ENCODE peak calls at places on chromosomes 3 and 15, in five cellular contexts. V is activated T-helper 2 cell treated with anti-CD3 and anti-CD28 coated beads, Interferon-gamma antibody, Interleukin-2, Interleukin-4, amounts not matched to agents 10 μg/mL and 5 μg/mL and 100 μg/mL, durations not matched to agents 14 hours and 24 hours and 36 hours; P is BJ; T is omental fat pad; F is endodermal cell. B is an unnamed sample.

GRCh38 chr15:97968380-97968779 is 7.9 kb downstream of the ARRDC4 start:
- DNase-seq in T (no peak), F (no peak), P (peak), V (no peak), B (no peak)

GRCh38 chr3:53881691-53882593 is at the start of gene ACTR8:
- DNase-seq in P (peak), T (peak), F (peak), V (peak), B (peak)

GRCh38 chr3:161217496-161217895 is 3.6 kb upstream of the NMD3 start:
- DNase-seq in V (no peak), P (no peak), F (no peak), T (no peak), B (no peak)

GRCh38 chr15:101017041-101017754 is 98.0 kb downstream of the LRRK1 start:
- DNase-seq in P (no peak), V (peak), F (peak), T (no peak), B (no peak)

GRCh38 chr3:159791336-159791735 is 197.3 kb upstream of the IL12A start:
- DNase-seq in F (peak), T (no peak), P (no peak), V (no peak), B (no peak)

GRCh38 chr3:61601831-61602230 is 40.5 kb downstream of the PTPRG start:
- DNase-seq in T (no peak), P (no peak), V (no peak), F (no peak), B (no peak)

GRCh38 chr3:45937206-45938042 is 5.8 kb upstream of the CXCR6 start:
- DNase-seq in P (no peak), F (peak), T (no peak), V (no peak), B (no peak)

GRCh38 chr3:182829761-182830405 is 36.6 kb downstream of the ATP11B start:
- DNase-seq in F (no peak), P (no peak), V (no peak), T (no peak), B (no peak)

GRCh38 chr3:105458518-105459215 is 92.0 kb downstream of the ALCAM start:
- DNase-seq in F (no peak), P (no peak), V (no peak), T (no peak), B (no peak)

GRCh38 chr15:25947336-25948080 is 84.4 kb upstream of the ATP10A start:
- DNase-seq in P (no peak), F (peak), T (no peak), V (no peak), B (no peak)

GRCh38 chr3:43892061-43892460 is 201.3 kb downstream of the ABHD5 start:
- DNase-seq in V (no peak), T (no peak), P (no peak), F (no peak), B (no peak)

GRCh38 chr3:127754411-127755304 is 67.7 kb downstream of the MGLL start:
- DNase-seq in V (no peak), F (no peak), T (no peak), P (no peak), B (no peak)

GRCh38 chr3:16606398-16606797 is 1.2 kb upstream of the DAZL start:
- DNase-seq in P (no peak), T (no peak), F (no peak), V (no peak), B (no peak)

GRCh38 chr15:24696855-24697254 is 21.3 kb downstream of the NPAP1 start:
- DNase-seq in P (no peak), F (peak), V (no peak), T (no peak), B (no peak)

GRCh38 chr3:64496786-64497560 is 190.8 kb downstream of the ADAMTS9 start:
- DNase-seq in V (no peak), P (no peak), F (no peak), T (no peak), B (no peak)

GRCh38 chr3:190053919-190054672 is 66.6 kb downstream of the P3H2 start:
- DNase-seq in P (no peak), V (no peak), T (no peak), F (no peak), B (no peak)

GRCh38 chr15:27826902-27827321 is 272.2 kb downstream of the OCA2 start:
- DNase-seq in T (no peak), P (no peak), F (no peak), V (no peak), B (no peak)

GRCh38 chr15:84591815-84592214 is 9.0 kb upstream of the ZSCAN2 start:
- DNase-seq in V (no peak), T (no peak), P (no peak), F (peak), B (no peak)

GRCh38 chr3:54321515-54321914 is 199.2 kb downstream of the CACNA2D3 start:
- DNase-seq in T (no peak), V (no peak), P (no peak), F (no peak), B (no peak)

GRCh38 chr3:133573629-133574194 is at the start of gene CDV3:
- DNase-seq in T (no peak), F (no peak), V (no peak), P (no peak), B (no peak)

GRCh38 chr3:178562143-178562868 is 26.1 kb downstream of the KCNMB2 start:
- DNase-seq in F (no peak), T (no peak), P (no peak), V (no peak), B (no peak)

GRCh38 chr3:23455084-23455483 is 252.0 kb downstream of the UBE2E2 start:
- DNase-seq in P (peak), F (no peak), V (no peak), T (no peak), B (no peak)

GRCh38 chr3:10703875-10704274 is 112.2 kb upstream of the SLC6A11 start:
- DNase-seq in T (no peak), F (peak), P (no peak), V (no peak), B (no peak)

GRCh38 chr3:57803647-57804081 is 47.6 kb downstream of the SLMAP start:
- DNase-seq in V (no peak), T (no peak), P (peak), F (peak), B (no peak)

GRCh38 chr3:185789891-185790830 is 34.7 kb downstream of the IGF2BP2 start:
- DNase-seq in F (peak), V (no peak), P (no peak), T (no peak), B (no peak)

GRCh38 chr3:23430781-23431423 is 227.8 kb downstream of the UBE2E2 start:
- DNase-seq in T (no peak), P (no peak), F (no peak), V (no peak), B (no peak)

GRCh38 chr3:63343674-63344073 is 65.6 kb downstream of the SYNPR start:
- DNase-seq in P (peak), T (peak), V (no peak), F (peak), B (no peak)

GRCh38 chr3:185825639-185826481 is 1.0 kb upstream of the IGF2BP2 start:
- DNase-seq in F (peak), P (no peak), V (peak), T (no peak), B (peak)

GRCh38 chr3:2931265-2931664 is 178.9 kb downstream of the IL5RA start:
- DNase-seq in F (no peak), P (no peak), T (no peak), V (no peak), B (no peak)

GRCh38 chr3:107794664-107795443 is 272.1 kb downstream of the BBX start:
- DNase-seq in V (no peak), F (no peak), T (no peak), P (no peak), B (no peak)

GRCh38 chr3:81072591-81072990 is 688.9 kb downstream of the GBE1 start:
- DNase-seq in T (no peak), F (no peak), P (no peak), V (no peak), B (no peak)

GRCh38 chr3:17820704-17821103 is 78.3 kb upstream of the TBC1D5 start:
- DNase-seq in P (no peak), T (no peak), V (no peak), F (no peak), B (no peak)

GRCh38 chr15:72599855-72600464 is 54.5 kb upstream of the GOLGA6B start:
- DNase-seq in P (peak), F (peak), V (no peak), T (no peak), B (no peak)

GRCh38 chr3:174329321-174329720 is 529.8 kb upstream of the NAALADL2 start:
- DNase-seq in T (no peak), P (peak), V (no peak), F (no peak), B (no peak)

GRCh38 chr3:148903022-148903442 is 37.9 kb downstream of the CPA3 start:
- DNase-seq in T (no peak), V (no peak), P (no peak), F (no peak), B (no peak)

GRCh38 chr3:182812123-182812522 is 18.8 kb downstream of the ATP11B start:
- DNase-seq in V (no peak), T (no peak), F (no peak), P (no peak), B (no peak)

GRCh38 chr3:197030379-197031314 is 1.0 kb upstream of the MELTF start:
- DNase-seq in P (no peak), F (no peak), V (no peak), T (no peak), B (no peak)

GRCh38 chr15:80750591-80750990 is 28.6 kb upstream of the CEMIP start:
- DNase-seq in T (no peak), P (no peak), V (no peak), F (no peak), B (no peak)

GRCh38 chr3:58350627-58351013 is 17.9 kb downstream of the PXK start:
- DNase-seq in P (no peak), F (no peak), T (no peak), V (no peak), B (no peak)

GRCh38 chr3:67524046-67524445 is 130.4 kb downstream of the SUCLG2 start:
- DNase-seq in V (no peak), F (no peak), P (no peak), T (no peak), B (no peak)